ENCODE peak calls at places on chromosomes 3 and 15, in nine cellular contexts. M is heart left ventricle; C is stomach; D is left ventricle myocardium inferior; Y is body of pancreas; S is effector memory CD4-positive, alpha-beta T cell; H is HepG2; F is PC-3; U is mesenchymal stem cell. K is an unnamed sample.

GRCh38 chr3:10164546-10165393 is at the start of gene IRAK2:
- DNase-seq in C (peak; percentile 78), M (peak; percentile 76), D (peak; percentile 79), H (peak; percentile 35), Y (peak; percentile 80), S (peak; percentile 29), F (peak; percentile 71), U (peak; percentile 80), K (peak; percentile 76)

GRCh38 chr15:45637552-45638033 is 2.8 kb downstream of the SQOR start:
- DNase-seq in H (peak; percentile 80), Y (peak; percentile 69), F (peak; percentile 60), C (peak; percentile 76), U (peak; percentile 97), S (peak; percentile 14), D (peak; percentile 54), M (peak; percentile 59), K (peak; percentile 77)

GRCh38 chr3:138729279-138729678 is 105.4 kb downstream of the PIK3CB start:
- DNase-seq in M (no peak), D (no peak), Y (no peak), U (no peak), F (no peak), S (no peak), C (no peak), H (no peak), K (no peak)

GRCh38 chr3:189790658-189791057 is 159.5 kb downstream of the TP63 start:
- DNase-seq in Y (no peak), C (no peak), U (no peak), M (no peak), S (no peak), D (no peak), H (no peak), F (no peak), K (no peak)

GRCh38 chr3:48015451-48016182 is 599 bp downstream of the MAP4 start:
- DNase-seq in Y (peak; percentile 45), U (peak; percentile 85), H (peak; percentile 48), F (no peak), S (no peak), M (no peak), D (no peak), C (no peak), K (no peak)

GRCh38 chr3:185986201-185986600 is 48.4 kb upstream of the TRA2B start:
- DNase-seq in S (no peak), D (no peak), H (no peak), F (no peak), C (no peak), Y (no peak), M (no peak), U (no peak), K (no peak)

GRCh38 chr15:58839485-58839884 is 68.4 kb downstream of the MINDY2 start:
- DNase-seq in Y (no peak), U (no peak), M (no peak), S (no peak), H (peak; percentile 24), F (peak; percentile 37), C (no peak), D (no peak), K (no peak)

GRCh38 chr3:128547368-128547987 is 54.5 kb upstream of the GATA2 start:
- DNase-seq in Y (no peak), F (no peak), D (no peak), S (no peak), C (no peak), H (no peak), U (no peak), M (no peak), K (no peak)

GRCh38 chr3:59818-60217 is 136.7 kb upstream of the CHL1 start:
- DNase-seq in F (no peak), M (no peak), D (no peak), U (no peak), H (no peak), Y (no peak), C (no peak), S (no peak), K (no peak)

GRCh38 chr3:188497021-188497420 is 343.1 kb downstream of the LPP start:
- DNase-seq in H (no peak), S (no peak), C (no peak), U (peak; percentile 40), D (no peak), F (peak; percentile 18), Y (no peak), M (no peak), K (no peak)

DNA sequence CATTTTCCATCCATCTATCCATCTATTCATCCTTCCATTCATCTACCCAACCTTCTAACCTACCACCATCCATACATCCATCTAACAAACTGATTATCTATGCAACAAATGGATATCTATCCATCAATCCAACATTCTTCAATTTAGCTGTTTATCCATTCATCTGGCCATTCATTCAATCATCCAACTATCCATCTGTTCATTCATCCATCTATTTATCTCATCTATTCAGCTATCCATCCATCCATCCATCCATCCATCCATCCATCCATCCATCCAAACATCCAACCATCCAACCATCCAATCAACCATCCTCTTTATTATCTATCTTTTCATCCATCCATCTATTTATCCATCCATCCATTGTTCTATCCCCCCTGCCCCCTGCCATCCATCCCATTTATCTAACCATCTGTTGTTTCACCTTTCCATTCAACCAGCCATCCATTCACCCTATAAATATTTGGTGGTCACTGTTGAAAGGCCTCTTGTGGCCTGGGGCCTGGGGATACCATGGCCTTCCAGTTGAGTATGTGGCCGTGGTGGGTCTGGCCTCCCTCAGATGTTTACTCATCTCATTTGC is 44.7 kb downstream of the SLC6A6 start:
- DNase-seq in M (no peak), F (no peak), D (no peak), U (no peak), C (no peak), H (no peak), S (no peak), Y (no peak), K (no peak)
- H3K36me3 ChIP-seq in M (peaks cover 52% of the 10 kb centered on the region), F (peaks cover 36% of the 10 kb centered on the region), D (peaks cover 49% of the 10 kb centered on the region), U (peaks cover 64% of the 10 kb centered on the region), C (peaks cover 81% of the 10 kb centered on the region), H (peaks cover 74% of the 10 kb centered on the region), S (peaks cover 67% of the 10 kb centered on the region), Y (no peaks in the 10 kb centered on the region), K (peaks cover 81% of the 10 kb centered on the region)

GRCh38 chr3:12515631-12516030 is 29.7 kb downstream of the MKRN2OS start:
- DNase-seq in D (no peak), Y (no peak), S (no peak), U (no peak), M (no peak), H (no peak), F (no peak), C (no peak), K (no peak)

GRCh38 chr3:12522721-12523120 is 22.6 kb downstream of the MKRN2OS start:
- DNase-seq in F (no peak), Y (peak; percentile 95), U (no peak), M (peak; percentile 49), D (peak; percentile 46), H (no peak), S (no peak), C (peak; percentile 88), K (peak; percentile 24)

GRCh38 chr3:12518266-12519028 is 26.9 kb downstream of the MKRN2OS start:
- DNase-seq in Y (no peak), F (no peak), H (no peak), C (no peak), M (no peak), U (no peak), D (peak; percentile 27), S (no peak), K (no peak)

GRCh38 chr3:12516873-12517272 is 28.4 kb downstream of the MKRN2OS start:
- DNase-seq in Y (peak; percentile 16), C (no peak), S (no peak), D (no peak), F (no peak), U (no peak), H (no peak), M (no peak), K (no peak)

GRCh38 chr3:12521010-12521409 is 24.3 kb downstream of the MKRN2OS start:
- DNase-seq in Y (no peak), C (no peak), U (no peak), S (no peak), D (no peak), H (no peak), M (no peak), F (no peak), K (no peak)
- H3K4me1 ChIP-seq in Y (peaks cover 27% of the 10 kb centered on the region), C (peaks cover 35% of the 10 kb centered on the region), U (peaks cover 7% of the 10 kb centered on the region), S (no peaks in the 10 kb centered on the region), D (peaks cover 34% of the 10 kb centered on the region), H (peaks cover 9% of the 10 kb centered on the region), M (no peaks in the 10 kb centered on the region), F (no peaks in the 10 kb centered on the region), K (peaks cover 10% of the 10 kb centered on the region)

DNA sequence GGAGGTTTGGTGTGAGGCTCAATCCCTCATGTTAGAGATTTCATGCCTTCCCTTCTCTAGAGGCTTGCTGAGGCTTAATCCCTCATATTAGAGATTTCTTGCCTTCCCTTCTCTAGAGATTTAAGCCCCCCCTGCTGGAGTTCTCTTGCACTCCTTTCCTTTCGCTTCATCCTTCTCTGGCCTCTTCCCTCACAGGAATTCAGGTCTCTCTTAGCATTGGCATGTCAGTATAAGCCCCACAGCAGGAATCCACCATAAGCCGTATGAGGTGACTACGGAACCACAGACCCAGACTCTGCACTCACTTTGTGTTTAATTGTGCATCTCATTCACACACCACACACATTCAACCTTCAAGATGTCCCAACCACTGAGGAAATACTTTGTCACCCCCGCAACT is 338.6 kb upstream of the POU1F1 start:
- DNase-seq in Y (no peak), F (no peak), C (no peak), M (no peak), S (no peak), U (no peak), H (no peak), D (no peak), K (no peak)
- H3K36me3 ChIP-seq in Y (no peaks in the 10 kb centered on the region), F (peaks cover 8% of the 10 kb centered on the region), C (no peaks in the 10 kb centered on the region), M (no peaks in the 10 kb centered on the region), S (no peaks in the 10 kb centered on the region), U (no peaks in the 10 kb centered on the region), H (no peaks in the 10 kb centered on the region), D (no peaks in the 10 kb centered on the region), K (no peaks in the 10 kb centered on the region)

GRCh38 chr3:120684896-120685295 is 2.9 kb upstream of the HGD start:
- DNase-seq in U (no peak), C (no peak), F (no peak), M (no peak), Y (no peak), D (no peak), H (no peak), S (no peak), K (no peak)

GRCh38 chr3:120685411-120685810 is 3.4 kb upstream of the HGD start:
- DNase-seq in H (no peak), Y (no peak), D (no peak), M (no peak), S (no peak), F (no peak), U (no peak), C (no peak), K (no peak)

GRCh38 chr3:120693439-120694172 is 11.6 kb upstream of the HGD start:
- DNase-seq in M (no peak), S (no peak), D (no peak), C (no peak), Y (no peak), H (peak; percentile 86), U (peak; percentile 32), F (peak; percentile 83), K (no peak)

GRCh38 chr3:120688121-120688520 is 6.1 kb upstream of the HGD start:
- DNase-seq in D (no peak), F (no peak), M (no peak), C (no peak), S (no peak), U (peak; percentile 43), H (no peak), Y (no peak), K (no peak)

DNA sequence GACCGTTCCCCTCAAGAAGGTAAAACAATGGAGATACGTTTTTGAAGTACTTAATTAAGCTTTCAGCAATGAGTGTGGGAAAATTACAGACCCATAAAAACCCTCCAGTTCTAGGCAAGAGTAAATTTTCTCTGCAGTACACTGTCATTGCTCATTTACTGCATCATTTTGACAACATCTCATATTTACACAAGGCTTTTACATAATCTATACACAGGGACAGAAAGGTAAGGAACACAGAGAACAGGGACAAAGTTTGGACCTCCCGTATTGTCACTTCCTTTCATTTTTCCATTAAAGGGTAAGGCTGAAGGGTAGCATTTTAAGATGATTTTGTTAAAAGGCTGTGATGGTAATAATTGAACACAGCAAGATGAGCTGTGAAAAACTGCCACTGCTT is 7.4 kb upstream of the HGD start:
- DNase-seq in D (no peak), F (no peak), M (no peak), Y (no peak), C (no peak), U (no peak), H (peak; percentile 13), S (no peak), K (no peak)
- H3K4me1 ChIP-seq in D (peaks cover 5% of the 10 kb centered on the region), F (peaks cover 9% of the 10 kb centered on the region), M (no peaks in the 10 kb centered on the region), Y (peaks cover 14% of the 10 kb centered on the region), C (peaks cover 22% of the 10 kb centered on the region), U (no peaks in the 10 kb centered on the region), H (peaks cover 41% of the 10 kb centered on the region), S (no peaks in the 10 kb centered on the region), K (peaks cover 5% of the 10 kb centered on the region)

K was measured in psoas muscle.